ENCODE peak calls at places on chromosomes 5 and 9, in seven cellular contexts. R, M, X, S, W, N and H are unnamed samples.

GRCh38 chr5:164204338-164204946 is 699.0 kb downstream of the MAT2B start:
- DNase-seq in N (no peak), W (no peak), X (no peak), M (no peak), R (no peak), S (no peak), H (no peak)

GRCh38 chr5:1097381-1097893 is 14.4 kb downstream of the SLC12A7 start:
- DNase-seq in M (no peak), R (no peak), W (no peak), N (no peak), S (no peak), X (no peak), H (no peak)

GRCh38 chr5:18745988-18746615 is 1111.8 kb downstream of the TAF11L14 start:
- DNase-seq in W (no peak), X (peak; percentile 19), S (peak; percentile 33), R (no peak), N (peak; percentile 45), M (no peak), H (no peak)

GRCh38 chr9:33881635-33882034 is 64.7 kb downstream of the UBE2R2 start:
- DNase-seq in R (no peak), S (no peak), N (no peak), X (no peak), M (no peak), W (no peak), H (no peak)

GRCh38 chr9:5843450-5844249 is 10.7 kb upstream of the ERMP1 start:
- DNase-seq in R (no peak), X (no peak), M (no peak), N (peak; percentile 88), W (no peak), S (peak; percentile 81), H (no peak)

GRCh38 chr5:78653969-78654368 is 5.4 kb upstream of the LHFPL2 start:
- DNase-seq in N (no peak), S (no peak), R (no peak), W (no peak), M (no peak), X (no peak), H (no peak)

GRCh38 chr5:172503925-172504730 is 49.8 kb upstream of the SH3PXD2B start:
- DNase-seq in W (peak; percentile 72), S (no peak), N (no peak), X (no peak), M (peak; percentile 13), R (no peak), H (no peak)

GRCh38 chr5:131423056-131423455 is 159.2 kb downstream of the CDC42SE2 start:
- DNase-seq in N (peak; percentile 15), R (no peak), X (no peak), W (no peak), M (no peak), S (peak; percentile 27), H (peak; percentile 3)

GRCh38 chr5:124754206-124754927 is 7.9 kb upstream of the ZNF608 start:
- DNase-seq in N (no peak), X (no peak), R (no peak), S (no peak), M (no peak), W (no peak), H (no peak)

GRCh38 chr5:40679071-40679997 is at the start of gene PTGER4:
- DNase-seq in R (peak; percentile 88), M (peak; percentile 92), N (peak; percentile 32), W (peak; percentile 83), X (peak; percentile 70), S (peak; percentile 93), H (peak; percentile 99)

GRCh38 chr5:80069918-80070318 is 34.8 kb downstream of the THBS4 start:
- DNase-seq in M (no peak), X (no peak), N (no peak), R (no peak), W (no peak), S (no peak), H (no peak)

GRCh38 chr9:97447030-97447429 is 35.1 kb downstream of the TDRD7 start:
- DNase-seq in S (no peak), M (no peak), R (no peak), N (no peak), W (no peak), X (no peak), H (no peak)

GRCh38 chr9:5845147-5845531 is 12.2 kb upstream of the ERMP1 start:
- DNase-seq in M (no peak), X (no peak), S (no peak), N (no peak), W (no peak), R (no peak), H (no peak)

GRCh38 chr5:60677831-60678664 is 21.9 kb downstream of the DEPDC1B start:
- DNase-seq in N (peak; percentile 64), R (no peak), W (no peak), M (no peak), X (no peak), S (peak; percentile 56), H (no peak)

GRCh38 chr9:130770679-130771442 is 64.2 kb upstream of the ABL1 start:
- DNase-seq in N (peak; percentile 50), X (no peak), W (no peak), S (peak; percentile 72), R (peak; percentile 43), M (no peak), H (no peak)

GRCh38 chr9:129102791-129103594 is 7.6 kb downstream of the CRAT start:
- DNase-seq in N (peak; percentile 61), W (peak; percentile 80), X (peak; percentile 70), M (peak; percentile 31), S (peak; percentile 76), R (peak; percentile 31), H (peak; percentile 68)

GRCh38 chr5:143086851-143087637 is 316.4 kb downstream of the NR3C1 start:
- DNase-seq in R (no peak), M (no peak), W (no peak), X (no peak), S (peak; percentile 70), N (peak; percentile 17), H (peak; percentile 20)

GRCh38 chr5:115831163-115831768 is 10.1 kb downstream of the ATG12 start:
- DNase-seq in S (peak; percentile 50), N (peak; percentile 57), W (no peak), M (no peak), X (no peak), R (no peak), H (no peak)

GRCh38 chr9:6433405-6433804 is 20.4 kb downstream of the UHRF2 start:
- DNase-seq in X (no peak), R (no peak), N (no peak), S (no peak), M (no peak), W (no peak), H (no peak)

GRCh38 chr9:16154570-16155078 is 601.8 kb downstream of the CCDC171 start:
- DNase-seq in S (peak; percentile 27), M (no peak), N (no peak), W (no peak), X (peak; percentile 38), R (no peak), H (no peak)

GRCh38 chr9:69745716-69746538 is 13.9 kb downstream of the PTAR1 start:
- DNase-seq in N (peak; percentile 14), W (no peak), M (no peak), S (peak; percentile 53), R (no peak), X (no peak), H (no peak)

GRCh38 chr9:85964526-85964925 is 23.6 kb downstream of the NAA35 start:
- DNase-seq in N (no peak), R (no peak), M (no peak), S (no peak), W (no peak), X (no peak), H (no peak)
- TF ChIP-seq POLR2A in N (no peak), R (no peak), M (no peak), S (no peak), W (no peak), X (no peak), H (no peak)

GRCh38 chr5:181246276-181247050 is 2.8 kb upstream of the RACK1 start:
- DNase-seq in W (peak; percentile 91), R (peak; percentile 62), N (peak; percentile 74), X (peak; percentile 79), M (peak; percentile 89), S (peak; percentile 88), H (peak; percentile 67)
- TF ChIP-seq POLR2A in W (peak; percentile 92), R (peak; percentile 19), N (peak; percentile 54), X (peak; percentile 42), M (no peak), S (peak; percentile 48), H (peak; percentile 32)

GRCh38 chr5:73448072-73448432 is 525 bp downstream of the FOXD1 start:
- DNase-seq in S (peak; percentile 46), N (no peak), W (no peak), R (no peak), X (no peak), M (no peak), H (no peak)

GRCh38 chr5:73450041-73450598 is 1.5 kb upstream of the FOXD1 start:
- DNase-seq in R (no peak), M (no peak), S (no peak), X (no peak), N (no peak), W (no peak), H (no peak)

GRCh38 chr5:73446631-73447233 is 1.8 kb downstream of the FOXD1 start:
- DNase-seq in X (no peak), N (no peak), M (no peak), R (no peak), S (peak; percentile 35), W (no peak), H (no peak)

GRCh38 chr5:73447234-73448071 is 1.1 kb downstream of the FOXD1 start:
- DNase-seq in W (no peak), N (no peak), M (no peak), R (no peak), S (peak; percentile 70), X (no peak), H (no peak)

DNA sequence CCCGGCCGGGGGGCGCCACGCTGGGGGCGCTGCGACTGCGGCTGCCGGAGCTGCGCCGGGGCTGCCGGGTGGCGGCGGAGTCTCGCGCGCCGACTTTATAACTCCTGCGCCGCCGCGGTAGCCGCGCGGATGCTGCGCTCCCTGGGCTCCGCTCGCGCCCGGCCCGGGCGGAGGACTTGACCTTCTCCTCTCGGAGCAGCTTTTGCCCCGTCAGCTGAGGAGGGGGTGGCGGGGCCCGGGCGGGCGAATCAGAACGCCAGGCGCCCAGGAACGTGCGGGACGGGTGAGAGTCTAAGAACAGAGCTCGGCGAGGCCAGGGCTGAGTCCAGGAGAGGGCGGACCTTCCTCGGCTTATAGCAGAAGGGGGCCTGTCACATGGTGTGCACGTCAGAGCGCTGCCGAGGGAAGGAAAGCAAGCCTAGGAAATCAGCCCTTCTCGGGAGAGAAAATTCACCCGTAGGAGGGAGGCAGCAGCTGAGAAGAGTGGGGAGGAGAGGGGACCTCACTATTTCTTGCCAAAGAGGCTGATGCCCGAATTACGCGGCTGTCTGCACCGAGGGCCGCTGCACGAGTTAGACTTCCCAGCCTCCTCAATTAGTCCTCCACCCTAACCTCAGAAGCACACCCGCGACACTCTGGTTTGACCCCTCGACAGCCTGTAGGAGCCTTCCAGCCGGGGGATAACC is at the start of gene FOXD1:
- DNase-seq in X (no peak), W (peak; percentile 44), M (peak; percentile 58), R (peak; percentile 92), S (peak; percentile 95), N (peak; percentile 32), H (peak; percentile 84)
- TF ChIP-seq POLR2A in X (no peak), W (no peak), M (no peak), R (peak; percentile 67), S (peak; percentile 82), N (no peak), H (peak; percentile 95)

DNA sequence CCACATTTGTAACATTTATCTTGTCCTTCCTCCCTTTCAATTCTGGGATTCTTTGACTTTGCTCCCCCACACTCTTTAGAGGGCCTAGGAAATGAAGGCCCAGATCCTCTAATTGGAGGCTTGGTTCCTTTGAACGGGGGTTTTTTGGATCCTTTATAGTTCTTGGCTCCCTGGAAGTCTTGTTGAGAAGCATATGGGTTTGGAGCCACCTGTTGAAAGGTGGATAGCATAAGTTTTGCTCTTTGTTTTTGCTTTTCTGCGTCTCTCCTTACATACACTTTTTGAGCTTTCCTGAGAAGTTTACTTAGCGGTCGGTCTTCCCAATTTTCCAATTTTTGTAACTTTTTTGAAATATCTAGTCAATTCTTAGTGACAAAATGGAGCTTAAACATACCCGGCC is 17.8 kb downstream of the IFT74 start:
- DNase-seq in W (no peak), S (no peak), X (no peak), N (no peak), R (no peak), M (no peak), H (no peak)
- TF ChIP-seq POLR2A in W (no peak), S (no peak), X (no peak), N (no peak), R (no peak), M (no peak), H (no peak)